ENCODE peak calls at places on chromosome 13, in nine cellular contexts. U, X, W, Q, F, K, B, P and V are unnamed samples.

GRCh38 chr13:106520205-106521004 is 15.1 kb downstream of the EFNB2 start:
- DNase-seq in B (peak; percentile 60), K (no peak), F (no peak), U (no peak), P (peak; percentile 56), Q (no peak), X (no peak), W (no peak), V (no peak)

GRCh38 chr13:51870616-51871015 is 8.8 kb downstream of the CCDC70 start:
- DNase-seq in Q (no peak), P (no peak), F (no peak), W (no peak), K (no peak), X (no peak), B (no peak), U (no peak), V (no peak)

GRCh38 chr13:50713849-50714248 is 129.6 kb downstream of the DLEU7 start:
- DNase-seq in U (peak; percentile 82), W (peak; percentile 44), K (no peak), P (peak; percentile 59), F (peak; percentile 49), B (peak; percentile 91), X (no peak), Q (peak; percentile 76), V (no peak)

GRCh38 chr13:46229251-46229650 is 17.5 kb downstream of the LRRC63 start:
- DNase-seq in Q (no peak), K (no peak), W (no peak), F (no peak), U (no peak), B (no peak), X (no peak), P (no peak), V (no peak)

GRCh38 chr13:21846605-21847004 is 175.7 kb downstream of the FGF9 start:
- DNase-seq in K (no peak), W (no peak), B (no peak), X (no peak), P (no peak), F (no peak), U (no peak), Q (no peak), V (no peak)

GRCh38 chr13:57557979-57558529 is 73.5 kb upstream of the PCDH17 start:
- DNase-seq in U (no peak), F (no peak), B (peak; percentile 0), K (no peak), P (no peak), W (no peak), Q (no peak), X (no peak), V (no peak)

GRCh38 chr13:36920612-36921185 is 661 bp upstream of the SMAD9 start:
- DNase-seq in X (no peak), Q (no peak), U (no peak), K (no peak), B (no peak), F (no peak), W (no peak), P (no peak), V (no peak)

GRCh38 chr13:98447881-98448641 is 128.8 kb downstream of the STK24 start:
- DNase-seq in K (no peak), U (no peak), B (peak; percentile 12), P (no peak), W (peak; percentile 66), Q (no peak), X (peak; percentile 51), F (no peak), V (no peak)

GRCh38 chr13:45055902-45056648 is 64.2 kb upstream of the GTF2F2 start:
- DNase-seq in F (no peak), P (peak; percentile 56), K (no peak), Q (peak; percentile 46), U (no peak), B (peak; percentile 71), W (peak; percentile 14), X (peak; percentile 14), V (no peak)

GRCh38 chr13:59681630-59682311 is 482.0 kb downstream of the DIAPH3 start:
- DNase-seq in Q (no peak), W (no peak), U (no peak), B (no peak), K (no peak), X (no peak), F (no peak), P (no peak), V (no peak)

GRCh38 chr13:59677430-59677829 is 486.3 kb downstream of the DIAPH3 start:
- DNase-seq in U (no peak), X (no peak), P (no peak), B (no peak), W (no peak), F (no peak), Q (no peak), K (no peak), V (no peak)

GRCh38 chr13:59677966-59678814 is 485.5 kb downstream of the DIAPH3 start:
- DNase-seq in U (peak; percentile 76), X (peak; percentile 38), B (peak; percentile 83), F (peak; percentile 24), K (no peak), W (peak; percentile 26), P (peak; percentile 72), Q (peak; percentile 38), V (no peak)

GRCh38 chr13:59679239-59679638 is 484.5 kb downstream of the DIAPH3 start:
- DNase-seq in F (no peak), X (no peak), W (no peak), B (no peak), U (no peak), P (no peak), K (no peak), Q (no peak), V (no peak)

GRCh38 chr13:59680429-59681024 is 483.2 kb downstream of the DIAPH3 start:
- DNase-seq in X (no peak), W (no peak), K (no peak), F (no peak), B (peak; percentile 49), Q (no peak), P (peak; percentile 33), U (no peak), V (no peak)
- TF ChIP-seq CTCF in X (peak; percentile 48), W (peak; percentile 58), K (peak; percentile 68), F (peak; percentile 73), B (peak; percentile 78), Q (peak; percentile 72), P (peak; percentile 76), U (peak; percentile 67), V (peak; percentile 15)

DNA sequence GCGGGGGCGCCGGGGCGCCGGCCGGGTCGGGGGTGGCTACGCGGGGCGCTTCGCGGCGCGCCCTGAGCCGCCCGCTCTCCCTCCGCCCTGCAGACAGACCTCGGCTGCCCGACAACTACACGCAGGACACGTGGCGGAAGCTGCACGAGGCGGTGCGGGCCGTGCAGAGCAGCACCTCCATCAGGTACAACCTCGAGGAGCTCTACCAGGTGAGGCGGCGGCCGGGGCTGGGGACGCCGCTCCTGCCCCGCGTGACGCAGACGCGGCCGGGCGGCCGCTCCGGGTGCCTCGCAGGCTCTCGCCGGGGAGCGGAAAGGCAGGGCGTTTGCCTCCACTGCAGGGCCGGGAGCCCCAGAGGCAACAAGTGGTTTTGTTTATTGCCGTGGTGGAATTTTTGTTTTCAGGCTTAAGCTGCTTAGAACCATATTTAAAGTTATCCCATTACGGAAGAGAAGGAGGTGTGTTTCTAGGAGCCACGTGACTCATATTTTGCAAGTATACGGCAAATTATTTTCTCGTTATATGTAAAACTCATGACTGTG is 538 bp downstream of the CUL4A start:
- DNase-seq in W (no peak), P (peak; percentile 55), X (no peak), B (peak; percentile 59), F (no peak), U (peak; percentile 20), K (no peak), Q (no peak), V (no peak)
- TF ChIP-seq CTCF in W (no peak), P (no peak), X (no peak), B (no peak), F (no peak), U (no peak), K (no peak), Q (no peak), V (no peak)

DNA sequence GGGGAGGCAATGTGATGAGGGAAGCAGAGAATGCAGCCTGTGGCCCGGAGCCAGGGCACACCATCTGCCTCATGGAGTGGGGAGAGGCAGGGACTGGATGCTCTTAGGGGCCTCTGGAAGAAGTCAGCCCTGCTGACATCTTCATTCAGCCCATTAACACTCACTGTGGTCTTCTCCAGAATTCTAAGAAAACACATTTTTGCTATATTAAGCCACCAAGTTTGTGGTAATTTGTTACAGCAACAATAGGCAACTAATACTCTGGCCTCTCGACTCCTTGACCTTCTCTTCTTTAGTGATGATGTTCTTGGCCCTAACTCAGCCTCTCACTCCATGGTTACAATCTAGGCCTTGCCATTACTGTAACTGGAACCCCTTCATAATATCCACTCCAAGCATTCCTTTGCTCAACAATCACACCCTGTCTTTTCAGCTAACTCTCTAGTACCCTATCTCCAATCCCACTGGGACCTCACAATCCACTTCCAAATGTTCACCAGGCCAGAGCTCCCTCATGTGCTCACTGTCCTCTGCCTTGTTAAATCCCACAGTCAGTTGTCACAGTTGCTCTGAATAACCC is 98.5 kb downstream of the MIPEP start:
- DNase-seq in U (peak; percentile 92), K (no peak), B (peak; percentile 92), F (peak; percentile 95), W (no peak), X (no peak), Q (peak; percentile 91), P (peak; percentile 82), V (no peak)
- TF ChIP-seq CTCF in U (peak; percentile 9), K (no peak), B (no peak), F (peak; percentile 18), W (no peak), X (no peak), Q (peak; percentile 15), P (no peak), V (no peak)

GRCh38 chr13:40387775-40388174 is 278.7 kb downstream of the FOXO1 start:
- DNase-seq in X (no peak), F (no peak), W (no peak), P (no peak), U (no peak), K (no peak), B (no peak), Q (no peak), V (peak; percentile 32)

GRCh38 chr13:40389081-40389641 is 277.3 kb downstream of the FOXO1 start:
- DNase-seq in X (no peak), Q (no peak), K (no peak), B (no peak), W (no peak), U (no peak), F (no peak), P (no peak), V (no peak)

GRCh38 chr13:40390290-40391008 is 276.0 kb downstream of the FOXO1 start:
- DNase-seq in K (no peak), Q (no peak), U (no peak), B (no peak), W (no peak), F (no peak), X (no peak), P (no peak), V (no peak)

GRCh38 chr13:40386586-40386985 is 279.9 kb downstream of the FOXO1 start:
- DNase-seq in F (no peak), X (no peak), P (no peak), K (no peak), B (no peak), W (no peak), U (no peak), Q (no peak), V (peak; percentile 10)

DNA sequence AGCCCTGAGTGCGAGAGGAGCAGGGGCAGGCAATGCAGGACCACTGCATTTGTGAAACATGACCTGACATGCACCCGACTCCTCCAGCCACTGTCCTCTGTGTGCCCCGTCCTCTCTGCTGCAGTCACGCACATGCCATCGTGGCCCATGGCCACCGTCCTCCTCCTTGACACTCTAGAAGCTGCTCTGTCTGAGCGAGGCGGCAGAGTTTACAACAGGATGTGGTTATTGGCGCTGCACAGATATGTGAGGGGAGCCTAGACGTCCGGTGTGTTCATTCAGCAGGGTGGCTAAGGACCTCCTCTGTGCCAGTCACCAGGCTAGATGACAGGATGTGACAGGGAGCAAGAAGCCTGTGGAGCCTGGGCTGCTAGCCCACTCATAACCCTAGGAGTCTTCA is 277.8 kb downstream of the FOXO1 start:
- DNase-seq in X (no peak), F (peak; percentile 31), K (no peak), B (no peak), W (no peak), Q (no peak), P (peak; percentile 3), U (peak; percentile 47), V (no peak)
- TF ChIP-seq CTCF in X (no peak), F (no peak), K (no peak), B (no peak), W (no peak), Q (no peak), P (no peak), U (no peak), V (no peak)